ENCODE peak calls at places on chromosomes 13 and 19, in ten cellular contexts. One of them, this sample, is unnamed.

GRCh38 chr19:5407356-5407755 is 47.9 kb upstream of the ZNRF4 start:
- DNase-seq in DND-41: no peak
- DNase-seq in LHCN-M2: peak; percentile 14
- DNase-seq in stimulated activated CD4-positive, alpha-beta T cell treated with anti-CD3 and anti-CD28 coated beads, Interleukin-1b, Interleukin-23, amount 100 ng/mL, for 1 hour: no peak
- DNase-seq in SHP77: no peak
- DNase-seq in WTC11: no peak
- DNase-seq in activated B cell treated with CpG ODN at 0.5 μM for 24 hours: no peak
- DNase-seq in mucosa of gallbladder: no peak
- DNase-seq in putamen: no peak
- DNase-seq in choroid plexus epithelial cell: peak; percentile 28
- DNase-seq in this sample: no peak

GRCh38 chr13:99577934-99578917 is 77.0 kb downstream of the TM9SF2 start:
- DNase-seq in choroid plexus epithelial cell: peak; percentile 63
- DNase-seq in stimulated activated CD4-positive, alpha-beta T cell treated with anti-CD3 and anti-CD28 coated beads, Interleukin-1b, Interleukin-23, amount 100 ng/mL, for 1 hour: no peak
- DNase-seq in WTC11: no peak
- DNase-seq in mucosa of gallbladder: no peak
- DNase-seq in putamen: no peak
- DNase-seq in DND-41: no peak
- DNase-seq in SHP77: no peak
- DNase-seq in LHCN-M2: peak; percentile 17
- DNase-seq in activated B cell treated with CpG ODN at 0.5 μM for 24 hours: no peak
- DNase-seq in this sample: no peak

GRCh38 chr19:36028313-36029041 is 4.2 kb downstream of the CLIP3 start:
- DNase-seq in choroid plexus epithelial cell: no peak
- DNase-seq in LHCN-M2: no peak
- DNase-seq in activated B cell treated with CpG ODN at 0.5 μM for 24 hours: no peak
- DNase-seq in stimulated activated CD4-positive, alpha-beta T cell treated with anti-CD3 and anti-CD28 coated beads, Interleukin-1b, Interleukin-23, amount 100 ng/mL, for 1 hour: no peak
- DNase-seq in WTC11: no peak
- DNase-seq in putamen: peak; percentile 79
- DNase-seq in DND-41: no peak
- DNase-seq in mucosa of gallbladder: no peak
- DNase-seq in SHP77: no peak
- DNase-seq in this sample: no peak

GRCh38 chr19:47003611-47003935 is 16.1 kb upstream of the NPAS1 start:
- DNase-seq in LHCN-M2: no peak
- DNase-seq in choroid plexus epithelial cell: no peak
- DNase-seq in putamen: no peak
- DNase-seq in WTC11: no peak
- DNase-seq in SHP77: peak; percentile 55
- DNase-seq in stimulated activated CD4-positive, alpha-beta T cell treated with anti-CD3 and anti-CD28 coated beads, Interleukin-1b, Interleukin-23, amount 100 ng/mL, for 1 hour: no peak
- DNase-seq in DND-41: no peak
- DNase-seq in mucosa of gallbladder: no peak
- DNase-seq in activated B cell treated with CpG ODN at 0.5 μM for 24 hours: no peak
- DNase-seq in this sample: no peak

GRCh38 chr13:39036212-39036611 is 1.7 kb downstream of the PROSER1 start:
- DNase-seq in LHCN-M2: no peak
- DNase-seq in SHP77: no peak
- DNase-seq in DND-41: peak; percentile 40
- DNase-seq in choroid plexus epithelial cell: peak; percentile 59
- DNase-seq in putamen: no peak
- DNase-seq in WTC11: no peak
- DNase-seq in activated B cell treated with CpG ODN at 0.5 μM for 24 hours: no peak
- DNase-seq in stimulated activated CD4-positive, alpha-beta T cell treated with anti-CD3 and anti-CD28 coated beads, Interleukin-1b, Interleukin-23, amount 100 ng/mL, for 1 hour: no peak
- DNase-seq in mucosa of gallbladder: no peak
- DNase-seq in this sample: peak; percentile 30

GRCh38 chr19:35045667-35046300 is 4.3 kb downstream of the HPN start:
- DNase-seq in WTC11: peak; percentile 63
- DNase-seq in mucosa of gallbladder: no peak
- DNase-seq in choroid plexus epithelial cell: peak; percentile 62
- DNase-seq in SHP77: peak; percentile 37
- DNase-seq in stimulated activated CD4-positive, alpha-beta T cell treated with anti-CD3 and anti-CD28 coated beads, Interleukin-1b, Interleukin-23, amount 100 ng/mL, for 1 hour: no peak
- DNase-seq in DND-41: peak; percentile 64
- DNase-seq in LHCN-M2: peak; percentile 44
- DNase-seq in activated B cell treated with CpG ODN at 0.5 μM for 24 hours: no peak
- DNase-seq in putamen: peak; percentile 42
- DNase-seq in this sample: no peak

GRCh38 chr13:72757792-72758535 is 23.7 kb downstream of the DIS3 start:
- DNase-seq in mucosa of gallbladder: no peak
- DNase-seq in DND-41: no peak
- DNase-seq in activated B cell treated with CpG ODN at 0.5 μM for 24 hours: no peak
- DNase-seq in WTC11: no peak
- DNase-seq in putamen: no peak
- DNase-seq in LHCN-M2: no peak
- DNase-seq in choroid plexus epithelial cell: no peak
- DNase-seq in SHP77: no peak
- DNase-seq in stimulated activated CD4-positive, alpha-beta T cell treated with anti-CD3 and anti-CD28 coated beads, Interleukin-1b, Interleukin-23, amount 100 ng/mL, for 1 hour: no peak
- DNase-seq in this sample: no peak

GRCh38 chr19:30896551-30896950 is 452.7 kb downstream of the TSHZ3 start:
- DNase-seq in LHCN-M2: no peak
- DNase-seq in activated B cell treated with CpG ODN at 0.5 μM for 24 hours: no peak
- DNase-seq in putamen: peak; percentile 16
- DNase-seq in DND-41: no peak
- DNase-seq in choroid plexus epithelial cell: no peak
- DNase-seq in WTC11: no peak
- DNase-seq in stimulated activated CD4-positive, alpha-beta T cell treated with anti-CD3 and anti-CD28 coated beads, Interleukin-1b, Interleukin-23, amount 100 ng/mL, for 1 hour: no peak
- DNase-seq in mucosa of gallbladder: no peak
- DNase-seq in SHP77: no peak
- DNase-seq in this sample: no peak

GRCh38 chr19:47729468-47729798 is 15.9 kb upstream of the NOP53 start:
- DNase-seq in putamen: no peak
- DNase-seq in SHP77: no peak
- DNase-seq in WTC11: peak; percentile 28
- DNase-seq in mucosa of gallbladder: peak; percentile 58
- DNase-seq in DND-41: no peak
- DNase-seq in LHCN-M2: peak; percentile 65
- DNase-seq in activated B cell treated with CpG ODN at 0.5 μM for 24 hours: no peak
- DNase-seq in choroid plexus epithelial cell: peak; percentile 83
- DNase-seq in stimulated activated CD4-positive, alpha-beta T cell treated with anti-CD3 and anti-CD28 coated beads, Interleukin-1b, Interleukin-23, amount 100 ng/mL, for 1 hour: no peak
- DNase-seq in this sample: peak; percentile 58

GRCh38 chr19:41808663-41809566 is 12.5 kb downstream of the CEACAM3 start:
- DNase-seq in mucosa of gallbladder: no peak
- DNase-seq in WTC11: no peak
- DNase-seq in DND-41: no peak
- DNase-seq in activated B cell treated with CpG ODN at 0.5 μM for 24 hours: no peak
- DNase-seq in SHP77: no peak
- DNase-seq in stimulated activated CD4-positive, alpha-beta T cell treated with anti-CD3 and anti-CD28 coated beads, Interleukin-1b, Interleukin-23, amount 100 ng/mL, for 1 hour: no peak
- DNase-seq in putamen: no peak
- DNase-seq in choroid plexus epithelial cell: no peak
- DNase-seq in LHCN-M2: no peak
- DNase-seq in this sample: no peak

GRCh38 chr13:75123428-75123827 is 358.5 kb downstream of the TBC1D4 start:
- DNase-seq in SHP77: peak; percentile 3
- DNase-seq in mucosa of gallbladder: no peak
- DNase-seq in putamen: no peak
- DNase-seq in LHCN-M2: no peak
- DNase-seq in activated B cell treated with CpG ODN at 0.5 μM for 24 hours: no peak
- DNase-seq in choroid plexus epithelial cell: peak; percentile 54
- DNase-seq in WTC11: no peak
- DNase-seq in stimulated activated CD4-positive, alpha-beta T cell treated with anti-CD3 and anti-CD28 coated beads, Interleukin-1b, Interleukin-23, amount 100 ng/mL, for 1 hour: no peak
- DNase-seq in DND-41: no peak
- DNase-seq in this sample: no peak

GRCh38 chr19:406999-407491 is 1.9 kb downstream of the C2CD4C start:
- DNase-seq in WTC11: no peak
- DNase-seq in DND-41: no peak
- DNase-seq in SHP77: no peak
- DNase-seq in LHCN-M2: no peak
- DNase-seq in activated B cell treated with CpG ODN at 0.5 μM for 24 hours: no peak
- DNase-seq in mucosa of gallbladder: no peak
- DNase-seq in putamen: no peak
- DNase-seq in stimulated activated CD4-positive, alpha-beta T cell treated with anti-CD3 and anti-CD28 coated beads, Interleukin-1b, Interleukin-23, amount 100 ng/mL, for 1 hour: no peak
- DNase-seq in choroid plexus epithelial cell: no peak
- DNase-seq in this sample: no peak

GRCh38 chr13:94387047-94387446 is 92.4 kb downstream of the DCT start:
- DNase-seq in activated B cell treated with CpG ODN at 0.5 μM for 24 hours: no peak
- DNase-seq in choroid plexus epithelial cell: no peak
- DNase-seq in WTC11: no peak
- DNase-seq in mucosa of gallbladder: no peak
- DNase-seq in LHCN-M2: no peak
- DNase-seq in stimulated activated CD4-positive, alpha-beta T cell treated with anti-CD3 and anti-CD28 coated beads, Interleukin-1b, Interleukin-23, amount 100 ng/mL, for 1 hour: no peak
- DNase-seq in SHP77: no peak
- DNase-seq in putamen: no peak
- DNase-seq in DND-41: no peak
- DNase-seq in this sample: no peak

GRCh38 chr19:47227347-47228167 is 3.4 kb downstream of the BBC3 start:
- DNase-seq in DND-41: no peak
- DNase-seq in stimulated activated CD4-positive, alpha-beta T cell treated with anti-CD3 and anti-CD28 coated beads, Interleukin-1b, Interleukin-23, amount 100 ng/mL, for 1 hour: no peak
- DNase-seq in choroid plexus epithelial cell: peak; percentile 96
- DNase-seq in mucosa of gallbladder: peak; percentile 80
- DNase-seq in LHCN-M2: peak; percentile 90
- DNase-seq in WTC11: peak; percentile 97
- DNase-seq in SHP77: peak; percentile 64
- DNase-seq in putamen: no peak
- DNase-seq in activated B cell treated with CpG ODN at 0.5 μM for 24 hours: peak; percentile 51
- DNase-seq in this sample: peak; percentile 91

GRCh38 chr19:18493440-18494266 is 28.2 kb downstream of the ELL start:
- DNase-seq in DND-41: no peak
- DNase-seq in mucosa of gallbladder: no peak
- DNase-seq in putamen: no peak
- DNase-seq in choroid plexus epithelial cell: no peak
- DNase-seq in SHP77: no peak
- DNase-seq in stimulated activated CD4-positive, alpha-beta T cell treated with anti-CD3 and anti-CD28 coated beads, Interleukin-1b, Interleukin-23, amount 100 ng/mL, for 1 hour: no peak
- DNase-seq in activated B cell treated with CpG ODN at 0.5 μM for 24 hours: no peak
- DNase-seq in LHCN-M2: no peak
- DNase-seq in WTC11: no peak
- DNase-seq in this sample: no peak

GRCh38 chr19:58182577-58182988 is 278 bp upstream of the ZNF274 start:
- DNase-seq in putamen: no peak
- DNase-seq in choroid plexus epithelial cell: no peak
- DNase-seq in DND-41: peak; percentile 82
- DNase-seq in LHCN-M2: peak; percentile 75
- DNase-seq in activated B cell treated with CpG ODN at 0.5 μM for 24 hours: no peak
- DNase-seq in stimulated activated CD4-positive, alpha-beta T cell treated with anti-CD3 and anti-CD28 coated beads, Interleukin-1b, Interleukin-23, amount 100 ng/mL, for 1 hour: peak; percentile 57
- DNase-seq in WTC11: no peak
- DNase-seq in SHP77: no peak
- DNase-seq in mucosa of gallbladder: no peak
- DNase-seq in this sample: peak; percentile 93

GRCh38 chr13:26168276-26168814 is 53.8 kb downstream of the RNF6 start:
- DNase-seq in choroid plexus epithelial cell: peak; percentile 66
- DNase-seq in SHP77: no peak
- DNase-seq in LHCN-M2: peak; percentile 3
- DNase-seq in WTC11: no peak
- DNase-seq in activated B cell treated with CpG ODN at 0.5 μM for 24 hours: no peak
- DNase-seq in mucosa of gallbladder: no peak
- DNase-seq in DND-41: peak; percentile 45
- DNase-seq in putamen: no peak
- DNase-seq in stimulated activated CD4-positive, alpha-beta T cell treated with anti-CD3 and anti-CD28 coated beads, Interleukin-1b, Interleukin-23, amount 100 ng/mL, for 1 hour: no peak
- DNase-seq in this sample: no peak

GRCh38 chr19:53639471-53639870 is 7.7 kb downstream of the DPRX start:
- DNase-seq in putamen: no peak
- DNase-seq in WTC11: no peak
- DNase-seq in mucosa of gallbladder: no peak
- DNase-seq in activated B cell treated with CpG ODN at 0.5 μM for 24 hours: no peak
- DNase-seq in LHCN-M2: no peak
- DNase-seq in choroid plexus epithelial cell: no peak
- DNase-seq in stimulated activated CD4-positive, alpha-beta T cell treated with anti-CD3 and anti-CD28 coated beads, Interleukin-1b, Interleukin-23, amount 100 ng/mL, for 1 hour: no peak
- DNase-seq in DND-41: no peak
- DNase-seq in SHP77: no peak
- DNase-seq in this sample: no peak

GRCh38 chr19:18232540-18233223 is 6.4 kb upstream of the PDE4C start:
- DNase-seq in LHCN-M2: no peak
- DNase-seq in putamen: no peak
- DNase-seq in stimulated activated CD4-positive, alpha-beta T cell treated with anti-CD3 and anti-CD28 coated beads, Interleukin-1b, Interleukin-23, amount 100 ng/mL, for 1 hour: no peak
- DNase-seq in activated B cell treated with CpG ODN at 0.5 μM for 24 hours: no peak
- DNase-seq in choroid plexus epithelial cell: no peak
- DNase-seq in mucosa of gallbladder: no peak
- DNase-seq in WTC11: peak; percentile 81
- DNase-seq in DND-41: no peak
- DNase-seq in SHP77: peak; percentile 80
- DNase-seq in this sample: no peak

GRCh38 chr13:32537580-32538233 is 888 bp downstream of the N4BP2L2 start:
- DNase-seq in activated B cell treated with CpG ODN at 0.5 μM for 24 hours: peak; percentile 25
- DNase-seq in choroid plexus epithelial cell: peak; percentile 28
- DNase-seq in mucosa of gallbladder: no peak
- DNase-seq in SHP77: no peak
- DNase-seq in WTC11: peak; percentile 33
- DNase-seq in stimulated activated CD4-positive, alpha-beta T cell treated with anti-CD3 and anti-CD28 coated beads, Interleukin-1b, Interleukin-23, amount 100 ng/mL, for 1 hour: no peak
- DNase-seq in LHCN-M2: peak; percentile 34
- DNase-seq in DND-41: peak; percentile 71
- DNase-seq in putamen: peak; percentile 2
- DNase-seq in this sample: peak; percentile 42

GRCh38 chr13:40503966-40504591 is 162.4 kb downstream of the FOXO1 start:
- DNase-seq in DND-41: no peak
- DNase-seq in choroid plexus epithelial cell: peak; percentile 87
- DNase-seq in LHCN-M2: peak; percentile 89
- DNase-seq in activated B cell treated with CpG ODN at 0.5 μM for 24 hours: no peak
- DNase-seq in putamen: no peak
- DNase-seq in mucosa of gallbladder: peak; percentile 70
- DNase-seq in WTC11: no peak
- DNase-seq in SHP77: no peak
- DNase-seq in stimulated activated CD4-positive, alpha-beta T cell treated with anti-CD3 and anti-CD28 coated beads, Interleukin-1b, Interleukin-23, amount 100 ng/mL, for 1 hour: no peak
- DNase-seq in this sample: no peak

GRCh38 chr13:35953537-35954206 is 177.5 kb downstream of the DCLK1 start:
- DNase-seq in SHP77: peak; percentile 97
- DNase-seq in stimulated activated CD4-positive, alpha-beta T cell treated with anti-CD3 and anti-CD28 coated beads, Interleukin-1b, Interleukin-23, amount 100 ng/mL, for 1 hour: no peak
- DNase-seq in mucosa of gallbladder: peak; percentile 75
- DNase-seq in putamen: peak; percentile 92
- DNase-seq in LHCN-M2: peak; percentile 84
- DNase-seq in WTC11: peak; percentile 53
- DNase-seq in DND-41: no peak
- DNase-seq in choroid plexus epithelial cell: peak; percentile 91
- DNase-seq in activated B cell treated with CpG ODN at 0.5 μM for 24 hours: no peak
- DNase-seq in this sample: peak; percentile 58

GRCh38 chr13:95235944-95236343 is 65.3 kb downstream of the ABCC4 start:
- DNase-seq in stimulated activated CD4-positive, alpha-beta T cell treated with anti-CD3 and anti-CD28 coated beads, Interleukin-1b, Interleukin-23, amount 100 ng/mL, for 1 hour: no peak
- DNase-seq in putamen: no peak
- DNase-seq in choroid plexus epithelial cell: no peak
- DNase-seq in mucosa of gallbladder: no peak
- DNase-seq in SHP77: peak; percentile 5
- DNase-seq in LHCN-M2: no peak
- DNase-seq in DND-41: no peak
- DNase-seq in activated B cell treated with CpG ODN at 0.5 μM for 24 hours: no peak
- DNase-seq in WTC11: no peak
- DNase-seq in this sample: no peak

GRCh38 chr19:48681127-48681470 is 8.3 kb upstream of the NTN5 start:
- DNase-seq in SHP77: no peak
- DNase-seq in WTC11: no peak
- DNase-seq in DND-41: peak; percentile 30
- DNase-seq in activated B cell treated with CpG ODN at 0.5 μM for 24 hours: no peak
- DNase-seq in LHCN-M2: peak; percentile 99
- DNase-seq in mucosa of gallbladder: no peak
- DNase-seq in putamen: peak; percentile 58
- DNase-seq in choroid plexus epithelial cell: peak; percentile 77
- DNase-seq in stimulated activated CD4-positive, alpha-beta T cell treated with anti-CD3 and anti-CD28 coated beads, Interleukin-1b, Interleukin-23, amount 100 ng/mL, for 1 hour: no peak
- DNase-seq in this sample: no peak

GRCh38 chr19:720691-721160 is 12.0 kb downstream of the PALM start:
- DNase-seq in activated B cell treated with CpG ODN at 0.5 μM for 24 hours: no peak
- DNase-seq in SHP77: no peak
- DNase-seq in LHCN-M2: no peak
- DNase-seq in WTC11: no peak
- DNase-seq in mucosa of gallbladder: no peak
- DNase-seq in DND-41: no peak
- DNase-seq in choroid plexus epithelial cell: no peak
- DNase-seq in putamen: no peak
- DNase-seq in stimulated activated CD4-positive, alpha-beta T cell treated with anti-CD3 and anti-CD28 coated beads, Interleukin-1b, Interleukin-23, amount 100 ng/mL, for 1 hour: no peak
- DNase-seq in this sample: no peak

GRCh38 chr19:17757125-17757524 is 5.8 kb downstream of the FCHO1 start:
- DNase-seq in choroid plexus epithelial cell: peak; percentile 76
- DNase-seq in activated B cell treated with CpG ODN at 0.5 μM for 24 hours: no peak
- DNase-seq in SHP77: peak; percentile 33
- DNase-seq in stimulated activated CD4-positive, alpha-beta T cell treated with anti-CD3 and anti-CD28 coated beads, Interleukin-1b, Interleukin-23, amount 100 ng/mL, for 1 hour: no peak
- DNase-seq in mucosa of gallbladder: peak; percentile 88
- DNase-seq in putamen: peak; percentile 93
- DNase-seq in LHCN-M2: peak; percentile 33
- DNase-seq in DND-41: no peak
- DNase-seq in WTC11: no peak
- DNase-seq in this sample: peak; percentile 74

GRCh38 chr13:96492758-96493157 is 402.9 kb downstream of the HS6ST3 start:
- DNase-seq in LHCN-M2: no peak
- DNase-seq in choroid plexus epithelial cell: no peak
- DNase-seq in WTC11: no peak
- DNase-seq in SHP77: peak; percentile 11
- DNase-seq in putamen: no peak
- DNase-seq in DND-41: no peak
- DNase-seq in stimulated activated CD4-positive, alpha-beta T cell treated with anti-CD3 and anti-CD28 coated beads, Interleukin-1b, Interleukin-23, amount 100 ng/mL, for 1 hour: no peak
- DNase-seq in activated B cell treated with CpG ODN at 0.5 μM for 24 hours: no peak
- DNase-seq in mucosa of gallbladder: no peak
- DNase-seq in this sample: no peak

GRCh38 chr13:109879338-109879737 is 93.0 kb upstream of the IRS2 start:
- DNase-seq in putamen: no peak
- DNase-seq in SHP77: no peak
- DNase-seq in DND-41: no peak
- DNase-seq in activated B cell treated with CpG ODN at 0.5 μM for 24 hours: no peak
- DNase-seq in choroid plexus epithelial cell: no peak
- DNase-seq in WTC11: no peak
- DNase-seq in LHCN-M2: no peak
- DNase-seq in mucosa of gallbladder: no peak
- DNase-seq in stimulated activated CD4-positive, alpha-beta T cell treated with anti-CD3 and anti-CD28 coated beads, Interleukin-1b, Interleukin-23, amount 100 ng/mL, for 1 hour: no peak
- DNase-seq in this sample: no peak